ENCODE peak calls at places on chromosomes 13 and 19, in six cellular contexts. E is HS-27A, U is ascending aorta, S is nephron progenitor cell, T is A172, B is NCI-H2171 treated with DMSO at 0.1 percent for 48 hours. W is an unnamed sample.

GRCh38 chr19:3283246-3283751 is 58.8 kb downstream of the CELF5 start:
- DNase-seq in B (no peak), E (no peak), U (no peak), S (no peak), T (no peak), W (no peak)

GRCh38 chr13:25988655-25989054 is 63.2 kb downstream of the SHISA2 start:
- DNase-seq in U (no peak), S (no peak), T (no peak), B (no peak), E (no peak), W (no peak)

GRCh38 chr19:17686592-17687042 is 1.5 kb downstream of the UNC13A start:
- DNase-seq in B (peak), U (no peak), T (no peak), S (peak), E (no peak), W (no peak)

GRCh38 chr19:16611121-16611520 is 16.9 kb downstream of the MED26 start:
- DNase-seq in B (no peak), U (no peak), E (no peak), S (no peak), T (no peak), W (no peak)

GRCh38 chr19:33143897-33144405 is 12.0 kb downstream of the WDR88 start:
- DNase-seq in U (peak), E (peak), T (peak), S (peak), B (peak), W (peak)

GRCh38 chr13:76012091-76012721 is 376.1 kb downstream of the LMO7 start:
- DNase-seq in E (peak), U (no peak), T (no peak), B (no peak), S (no peak), W (no peak)

GRCh38 chr19:5108123-5108613 is 139.3 kb downstream of the KDM4B start:
- DNase-seq in B (no peak), S (no peak), T (no peak), E (no peak), U (no peak), W (no peak)

GRCh38 chr19:52963229-52963760 is 614 bp upstream of the ZNF816 start:
- DNase-seq in B (no peak), S (peak), T (no peak), U (no peak), E (no peak), W (peak)

GRCh38 chr19:18090545-18091216 is 3.9 kb upstream of the IL12RB1 start:
- DNase-seq in T (peak), B (no peak), E (no peak), S (no peak), U (no peak), W (no peak)

GRCh38 chr13:111555268-111555633 is 234.8 kb downstream of the TEX29 start:
- DNase-seq in T (no peak), U (no peak), B (no peak), E (no peak), S (no peak), W (no peak)

GRCh38 chr13:33751151-33751550 is 66.8 kb upstream of the RFC3 start:
- DNase-seq in T (peak), S (no peak), U (no peak), B (no peak), E (no peak), W (no peak)

GRCh38 chr19:7540761-7541480 is 5.4 kb downstream of the PNPLA6 start:
- DNase-seq in B (no peak), S (peak), E (no peak), T (peak), U (no peak), W (no peak)

GRCh38 chr19:2827840-2828489 is 8.3 kb downstream of the ZNF554 start:
- DNase-seq in B (no peak), E (no peak), T (no peak), S (no peak), U (no peak), W (no peak)

GRCh38 chr13:29077051-29077813 is 257.1 kb downstream of the MTUS2 start:
- DNase-seq in B (no peak), T (no peak), S (no peak), U (no peak), E (no peak), W (no peak)

GRCh38 chr19:12937243-12938053 is 961 bp upstream of the CALR start:
- DNase-seq in T (peak), U (no peak), B (peak), S (no peak), E (no peak), W (peak)

GRCh38 chr13:75151081-75151643 is 330.8 kb downstream of the TBC1D4 start:
- DNase-seq in S (no peak), E (no peak), U (no peak), B (no peak), T (peak), W (no peak)

GRCh38 chr13:28489536-28489935 is 5.4 kb downstream of the FLT1 start:
- DNase-seq in E (no peak), S (no peak), U (no peak), B (no peak), T (peak), W (no peak)

W was measured in T-helper 2 cell.